ENCODE peak calls at places on chromosomes 6 and 20, in seven cellular contexts. D is endodermal cell, I is brain microvascular endothelial cell, F is OCI-LY7, W is Panc1, S is mammary epithelial cell, V is HL-60. Q is an unnamed sample.

GRCh38 chr6:168713013-168713412 is 272.0 kb downstream of the SMOC2 start:
- DNase-seq in W (no peak), D (no peak), I (no peak), V (no peak), F (no peak), S (no peak), Q (no peak)

GRCh38 chr6:108497883-108498282 is 62.8 kb upstream of the FOXO3 start:
- DNase-seq in W (peak; percentile 41), D (peak; percentile 86), S (peak; percentile 29), F (peak; percentile 54), V (peak; percentile 66), I (peak; percentile 53), Q (peak; percentile 25)

GRCh38 chr20:51934301-51935002 is 132.1 kb upstream of the SALL4 start:
- DNase-seq in W (no peak), S (no peak), I (no peak), D (no peak), F (no peak), V (no peak), Q (no peak)

GRCh38 chr20:23032679-23033078 is 2.4 kb upstream of the SSTR4 start:
- DNase-seq in S (no peak), W (no peak), F (no peak), I (no peak), D (no peak), V (no peak), Q (no peak)

GRCh38 chr20:61328906-61329558 is 77.0 kb downstream of the CDH4 start:
- DNase-seq in S (no peak), F (peak; percentile 18), D (no peak), V (no peak), W (no peak), I (no peak), Q (no peak)

GRCh38 chr6:95530176-95530799 is 47.0 kb upstream of the MANEA start:
- DNase-seq in F (no peak), S (no peak), W (no peak), I (no peak), V (no peak), D (no peak), Q (no peak)

GRCh38 chr6:1025821-1026220 is 286.1 kb upstream of the FOXQ1 start:
- DNase-seq in S (no peak), D (no peak), W (no peak), V (no peak), I (no peak), F (no peak), Q (no peak)

GRCh38 chr6:20310185-20310584 is 91.5 kb upstream of the E2F3 start:
- DNase-seq in F (no peak), I (no peak), S (no peak), D (no peak), V (no peak), W (no peak), Q (no peak)

GRCh38 chr6:168314948-168315347 is 4.6 kb downstream of the DACT2 start:
- DNase-seq in S (no peak), F (no peak), I (no peak), V (no peak), W (no peak), D (peak; percentile 54), Q (no peak)

GRCh38 chr6:118784641-118785164 is 109.2 kb upstream of the ASF1A start:
- DNase-seq in I (no peak), S (peak; percentile 53), W (no peak), V (no peak), F (no peak), D (no peak), Q (no peak)

GRCh38 chr6:91538622-91539021 is 951.8 kb upstream of the MAP3K7 start:
- DNase-seq in I (no peak), S (no peak), D (no peak), F (no peak), W (no peak), V (no peak), Q (no peak)

GRCh38 chr6:24897186-24897585 is 38.6 kb downstream of the RIPOR2 start:
- DNase-seq in D (no peak), S (no peak), I (no peak), F (no peak), W (no peak), V (no peak), Q (no peak)

GRCh38 chr6:45737331-45738056 is 278.2 kb downstream of the CLIC5 start:
- DNase-seq in V (no peak), S (no peak), W (no peak), I (no peak), F (no peak), D (no peak), Q (no peak)

GRCh38 chr6:29295181-29295585 is 6.3 kb upstream of the OR14J1 start:
- DNase-seq in W (no peak), I (no peak), F (no peak), S (no peak), V (no peak), D (no peak), Q (no peak)

GRCh38 chr6:89951574-89952360 is 57.5 kb downstream of the GJA10 start:
- DNase-seq in D (peak; percentile 75), W (no peak), V (no peak), I (peak; percentile 45), F (no peak), S (no peak), Q (no peak)

GRCh38 chr6:4346659-4347333 is 211.4 kb upstream of the ECI2 start:
- DNase-seq in W (no peak), V (no peak), S (no peak), D (peak; percentile 58), I (peak; percentile 61), F (no peak), Q (no peak)

GRCh38 chr6:43833223-43833995 is 63.4 kb downstream of the VEGFA start:
- DNase-seq in I (peak; percentile 33), D (no peak), V (no peak), F (no peak), S (no peak), W (no peak), Q (no peak)

GRCh38 chr20:44973053-44973452 is 6.7 kb downstream of the STK4 start:
- DNase-seq in W (no peak), D (no peak), V (no peak), I (no peak), F (no peak), S (no peak), Q (no peak)

GRCh38 chr6:593907-594212 is 63.0 kb downstream of the HUS1B start:
- DNase-seq in V (no peak), W (no peak), F (no peak), S (no peak), I (no peak), D (peak; percentile 88), Q (no peak)

GRCh38 chr6:14848019-14848418 is 397.9 kb upstream of the JARID2 start:
- DNase-seq in D (no peak), I (no peak), S (no peak), F (no peak), W (no peak), V (no peak), Q (no peak)

GRCh38 chr6:170135461-170135820 is 155.4 kb downstream of the DLL1 start:
- DNase-seq in F (no peak), S (no peak), V (no peak), W (no peak), I (no peak), D (no peak), Q (no peak)

GRCh38 chr20:41136695-41137411 is 490 bp upstream of the PLCG1 start:
- DNase-seq in S (peak; percentile 86), F (peak; percentile 88), V (peak; percentile 63), I (peak; percentile 71), W (no peak), D (peak; percentile 96), Q (no peak)

GRCh38 chr6:83536034-83536646 is 23.8 kb downstream of the PRSS35 start:
- DNase-seq in F (peak; percentile 45), V (peak; percentile 42), D (peak; percentile 91), I (peak; percentile 57), W (peak; percentile 43), S (peak; percentile 30), Q (peak; percentile 33)

GRCh38 chr6:52612336-52613096 is 35.7 kb upstream of the TRAM2 start:
- DNase-seq in D (no peak), I (no peak), V (no peak), F (no peak), W (no peak), S (no peak), Q (peak; percentile 72)
- H3K4me3 ChIP-seq in D (no peak overlapping the region), I (no peak overlapping the region), V (no peak overlapping the region), F (no peak overlapping the region), W (no peak overlapping the region), S (no peak overlapping the region), Q (no peak overlapping the region)

DNA sequence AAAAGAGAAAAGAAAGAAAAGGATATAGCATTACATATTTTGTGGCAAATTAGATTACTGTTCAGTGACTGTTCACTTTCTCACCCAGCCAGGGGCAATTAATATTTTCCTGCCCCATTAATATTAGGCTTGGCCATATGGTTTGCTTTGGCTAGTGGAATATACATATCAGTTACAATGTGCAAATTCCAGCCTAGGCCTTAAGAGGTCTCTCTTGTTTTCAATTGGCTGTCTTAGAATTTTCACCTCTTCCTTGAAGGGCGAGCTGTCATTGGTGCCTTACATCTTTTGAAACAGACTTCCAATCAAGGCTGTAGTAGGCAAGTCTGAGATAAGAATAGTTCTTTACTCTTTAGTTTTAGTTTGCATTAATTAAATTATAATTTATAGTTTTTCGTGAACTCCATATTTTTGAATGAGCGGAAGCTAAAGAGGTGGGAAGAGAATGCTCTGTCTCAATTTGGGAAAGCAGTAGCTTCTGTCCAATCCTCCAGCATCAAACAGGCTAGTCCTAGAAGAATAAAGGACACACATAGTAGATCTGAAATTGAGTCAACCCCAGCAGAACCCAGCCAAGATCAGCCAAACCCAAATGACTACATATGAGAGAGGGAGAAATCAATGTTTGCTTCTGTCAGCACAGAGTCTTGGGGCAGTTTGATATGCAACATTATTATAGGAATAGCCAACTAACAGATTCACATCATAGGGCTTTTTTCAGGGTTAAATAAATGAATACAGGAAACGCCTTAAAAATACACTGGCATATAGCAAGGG is 6.3 kb upstream of the CSNK2A1 start:
- DNase-seq in F (no peak), V (no peak), I (no peak), D (no peak), S (no peak), W (no peak), Q (no peak)
- TF ChIP-seq CTCF in F (peak; percentile 33), V (no peak), I (no peak), D (no peak), S (no peak), W (no peak), Q (no peak)

DNA sequence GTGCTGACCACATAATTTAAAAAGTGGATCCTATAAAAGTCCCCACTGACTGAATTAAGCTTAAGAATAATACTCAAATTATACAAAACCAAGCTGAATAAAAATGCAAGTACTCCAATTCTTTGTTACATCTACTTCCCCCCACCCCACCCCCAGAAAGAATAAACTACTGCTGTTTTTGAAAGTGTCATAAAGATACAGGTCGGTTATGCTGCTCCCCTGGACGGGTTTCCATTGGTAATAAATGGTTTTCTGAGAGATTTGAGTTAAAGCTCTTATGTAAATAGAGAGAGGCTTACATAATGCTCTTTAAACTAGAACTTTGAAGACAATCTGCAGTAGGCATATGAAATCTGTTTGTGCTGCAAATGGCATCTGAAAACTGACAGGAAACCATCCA is 10.9 kb upstream of the POU3F2 start:
- DNase-seq in F (no peak), I (no peak), S (no peak), V (no peak), W (no peak), D (no peak), Q (no peak)
- H3K4me3 ChIP-seq in F (no peak overlapping the region), I (no peak overlapping the region), S (no peak overlapping the region), V (no peak overlapping the region), W (no peak overlapping the region), D (peak overlapping the region; percentile 84), Q (no peak overlapping the region)

DNA sequence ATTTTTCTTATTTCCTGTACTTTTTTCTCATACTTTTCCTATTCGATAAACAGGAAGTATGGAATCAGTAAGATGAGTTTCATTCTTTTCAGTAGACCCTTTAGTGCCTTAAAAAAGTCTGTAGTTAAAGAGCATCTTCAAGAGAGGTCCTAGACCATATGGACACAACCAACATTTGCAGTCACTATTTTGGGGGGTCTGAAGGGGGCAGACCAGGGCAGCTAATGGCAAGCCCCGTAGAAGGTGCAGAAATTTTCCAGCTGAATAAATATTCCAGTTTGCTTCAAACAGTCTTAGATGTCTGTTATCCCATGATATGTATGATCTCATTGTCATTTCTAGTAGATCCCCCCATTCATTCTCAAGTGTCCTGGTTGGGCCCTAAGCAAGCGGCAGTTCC is 52.8 kb downstream of the MAP3K5 start:
- DNase-seq in V (no peak), I (no peak), W (no peak), D (no peak), F (no peak), S (no peak), Q (no peak)
- TF ChIP-seq CTCF in V (no peak), I (no peak), W (no peak), D (peak; percentile 29), F (peak; percentile 28), S (no peak), Q (no peak)

Q was measured in HFF-Myc.